ENCODE peak calls at places on chromosomes 12 and 14, in four cellular contexts. U is tibial nerve, X is Peyer's patch, S is kidney. H is an unnamed sample.

GRCh38 chr12:23083267-23083666 is 458.3 kb downstream of the ETNK1 start:
- DNase-seq in U (no peak), X (no peak), S (no peak), H (peak; percentile 26)

GRCh38 chr14:68104518-68104917 is 284.9 kb downstream of the RAD51B start:
- DNase-seq in U (no peak), X (no peak), S (no peak), H (no peak)

GRCh38 chr14:91387135-91387849 is 30.3 kb downstream of the CCDC88C start:
- DNase-seq in U (no peak), X (no peak), S (no peak), H (no peak)

GRCh38 chr12:6927999-6928702 is 392 bp downstream of the ATN1 start:
- DNase-seq in U (no peak), X (no peak), S (peak; percentile 80), H (no peak)

GRCh38 chr12:39103552-39104165 is 198.3 kb upstream of the CPNE8 start:
- DNase-seq in U (peak; percentile 37), X (no peak), S (no peak), H (peak; percentile 66)

GRCh38 chr12:75974323-75975273 is 57.0 kb downstream of the PHLDA1 start:
- DNase-seq in U (no peak), X (no peak), S (no peak), H (no peak)

GRCh38 chr14:65821224-65821753 is 408.8 kb downstream of the FUT8 start:
- DNase-seq in U (no peak), X (no peak), S (no peak), H (no peak)

GRCh38 chr12:132566551-132567131 is 43.7 kb downstream of the LRCOL1 start:
- DNase-seq in U (no peak), X (no peak), S (no peak), H (no peak)

GRCh38 chr14:76870146-76870545 is 43.9 kb downstream of the LRRC74A start:
- DNase-seq in U (no peak), X (no peak), S (no peak), H (peak; percentile 36)

GRCh38 chr14:100914597-100915021 is 11.1 kb upstream of the RTL1 start:
- DNase-seq in U (no peak), X (no peak), S (no peak), H (no peak)

GRCh38 chr12:77493311-77493710 is 337.4 kb upstream of the NAV3 start:
- DNase-seq in U (no peak), X (no peak), S (no peak), H (no peak)

DNA sequence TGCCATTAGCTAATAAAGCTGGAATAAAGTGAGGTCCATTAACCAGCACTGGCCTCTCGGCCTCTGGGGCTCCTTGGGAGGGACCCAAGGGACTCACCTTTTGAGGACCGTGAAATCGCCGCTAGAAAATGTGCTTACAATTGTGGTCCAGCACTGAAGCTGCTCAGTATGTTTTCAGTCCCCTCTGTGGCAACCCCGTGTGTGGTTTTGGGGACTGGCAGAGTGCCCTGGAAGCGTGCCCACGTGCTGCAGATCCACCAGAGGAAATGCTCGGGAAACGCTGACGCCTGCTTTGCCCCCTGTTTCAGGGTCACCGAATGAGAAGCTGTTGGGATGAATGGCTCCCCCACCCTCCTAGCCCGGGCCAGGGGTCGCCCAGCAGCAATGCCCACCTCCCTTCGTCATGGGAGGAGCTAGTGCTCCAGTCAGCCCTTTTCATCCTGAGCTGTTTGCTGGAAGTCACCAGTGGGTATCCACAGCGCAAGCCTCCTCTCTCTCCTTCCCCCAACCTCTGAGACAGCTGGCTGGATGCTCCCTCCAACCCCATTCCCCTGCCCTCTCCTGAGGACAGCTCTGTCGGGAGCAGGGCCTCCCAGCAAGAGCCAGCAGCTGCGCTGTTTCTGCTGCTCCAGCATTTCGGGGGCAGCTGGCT is 33.1 kb upstream of the PPP1R13B start:
- DNase-seq in U (peak; percentile 83), X (peak; percentile 28), S (peak; percentile 96), H (no peak)
- H3K4me3 ChIP-seq in U (no peak overlapping the region), X (peak overlapping the region; percentile 52), S (no peak overlapping the region), H (no peak overlapping the region)

DNA sequence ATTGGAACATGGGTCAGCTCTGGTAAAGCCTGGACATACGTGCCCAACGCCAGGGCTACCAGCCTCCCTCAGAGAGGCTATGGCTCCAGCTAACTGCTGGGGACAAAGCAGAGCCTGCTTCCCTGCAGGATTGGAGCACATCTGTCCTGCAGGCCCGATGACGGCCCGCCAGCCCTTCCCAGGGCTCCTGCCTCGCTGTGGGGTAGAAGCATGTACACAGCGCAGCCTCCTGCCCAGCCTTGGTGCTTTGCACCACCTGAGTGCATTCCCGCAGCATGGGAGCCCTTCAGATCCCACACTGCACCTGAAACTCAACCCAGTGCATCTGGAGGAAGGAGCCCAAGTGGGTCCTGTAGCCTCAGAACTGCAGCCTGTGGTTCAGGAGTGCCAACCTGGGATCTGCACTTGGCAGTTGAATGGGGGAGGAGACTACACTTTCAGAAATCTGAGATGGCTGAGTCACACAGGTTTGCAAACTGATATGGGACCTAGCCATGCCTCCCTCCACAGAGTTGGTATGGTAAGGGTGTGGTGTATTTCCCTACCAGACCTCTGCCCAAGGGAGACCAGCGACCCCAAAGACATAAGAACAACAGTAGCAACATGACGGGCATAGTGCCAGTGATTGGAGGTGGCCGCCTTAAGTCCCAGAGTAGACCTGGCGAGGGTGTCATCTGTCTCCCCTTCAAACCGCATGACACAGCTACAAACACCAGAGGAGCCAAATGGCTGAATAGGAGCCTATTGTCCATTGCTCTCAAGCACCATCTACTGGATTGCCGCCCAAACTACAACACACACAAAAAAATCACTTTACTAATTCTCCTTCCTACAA is 273.9 kb upstream of the MIS18BP1 start:
- DNase-seq in U (peak; percentile 9), X (no peak), S (no peak), H (peak; percentile 48)
- TF ChIP-seq CTCF in U (peak; percentile 11), X (no peak), S (peak; percentile 51), H (peak; percentile 59)

GRCh38 chr14:92988786-92989755 is 66.1 kb downstream of the CHGA start:
- DNase-seq in U (no peak), X (no peak), S (peak; percentile 53), H (no peak)

GRCh38 chr14:92991536-92991935 is 68.6 kb downstream of the CHGA start:
- DNase-seq in U (no peak), X (no peak), S (peak; percentile 59), H (no peak)

GRCh38 chr14:92987713-92988510 is 65.0 kb downstream of the CHGA start:
- DNase-seq in U (no peak), X (no peak), S (peak; percentile 63), H (no peak)

GRCh38 chr14:92993302-92993701 is 70.4 kb downstream of the CHGA start:
- DNase-seq in U (no peak), X (no peak), S (no peak), H (no peak)

GRCh38 chr14:92990456-92991430 is 67.8 kb downstream of the CHGA start:
- DNase-seq in U (no peak), X (no peak), S (peak; percentile 57), H (no peak)
- H3K4me3 ChIP-seq in U (no peak overlapping the region), X (no peak overlapping the region), S (no peak overlapping the region), H (no peak overlapping the region)

GRCh38 chr12:120235369-120236123 is 30.0 kb downstream of the PXN start:
- DNase-seq in U (no peak), X (no peak), S (peak; percentile 73), H (no peak)
- TF ChIP-seq CTCF in U (no peak), X (no peak), S (no peak), H (peak; percentile 13)

GRCh38 chr14:64646103-64646502 is 58.1 kb upstream of the PLEKHG3 start:
- DNase-seq in U (peak; percentile 36), X (no peak), S (no peak), H (no peak)

GRCh38 chr14:64644629-64645028 is 59.6 kb upstream of the PLEKHG3 start:
- DNase-seq in U (no peak), X (no peak), S (no peak), H (no peak)

GRCh38 chr14:64645220-64645891 is 58.9 kb upstream of the PLEKHG3 start:
- DNase-seq in U (peak; percentile 53), X (no peak), S (peak; percentile 68), H (no peak)

GRCh38 chr14:64654072-64654899 is 49.9 kb upstream of the PLEKHG3 start:
- DNase-seq in U (no peak), X (no peak), S (no peak), H (peak; percentile 44)

GRCh38 chr14:64649383-64649998 is 54.7 kb upstream of the PLEKHG3 start:
- DNase-seq in U (peak; percentile 81), X (no peak), S (no peak), H (no peak)
- H3K4me3 ChIP-seq in U (no peak overlapping the region), X (no peak overlapping the region), S (no peak overlapping the region), H (no peak overlapping the region)

DNA sequence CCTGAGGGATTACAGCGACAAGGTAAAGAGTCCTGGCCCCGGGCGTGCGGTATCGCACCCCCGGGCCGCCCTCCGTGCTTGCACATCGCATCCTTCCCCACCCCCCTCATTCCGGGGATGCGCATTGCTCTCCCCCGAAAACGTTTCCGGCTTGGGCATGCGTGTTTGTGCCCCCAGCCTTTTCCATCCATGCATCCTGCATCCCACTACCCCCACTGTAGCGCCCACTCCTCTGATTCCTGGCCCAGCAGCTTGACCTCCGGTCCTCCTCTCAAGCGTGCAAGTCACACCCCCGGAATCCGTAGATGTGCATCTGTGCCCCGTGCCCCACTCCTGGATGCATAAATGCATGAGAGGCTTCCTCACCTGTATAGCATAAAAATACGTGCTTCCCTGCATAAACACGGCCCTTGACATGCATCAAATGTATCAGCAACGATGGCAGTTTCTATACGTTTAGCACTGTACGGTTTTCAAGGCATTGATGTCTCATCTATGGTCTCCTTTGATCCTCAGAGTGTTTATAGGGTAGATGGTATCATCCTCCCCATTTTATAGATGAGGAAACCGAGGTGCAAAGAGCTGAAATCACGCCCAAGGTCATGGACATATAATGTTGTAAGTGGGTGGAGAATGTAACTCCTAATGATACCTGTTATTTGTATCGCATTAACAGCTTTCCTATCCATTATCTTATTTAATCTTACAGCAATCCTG is 484 bp downstream of the RIC8B start:
- DNase-seq in U (no peak), X (peak; percentile 23), S (no peak), H (peak; percentile 27)
- TF ChIP-seq CTCF in U (no peak), X (no peak), S (no peak), H (no peak)